ENCODE peak calls at places on chromosomes 6 and 20, in four cellular contexts. R is nephron progenitor cell, Z is gastrocnemius medialis, I is foreskin fibroblast. C is an unnamed sample.

GRCh38 chr20:62977613-62978558 is 25.4 kb downstream of the SLC17A9 start:
- DNase-seq in Z (no peak), R (no peak), I (no peak), C (no peak)

GRCh38 chr6:81241126-81241525 is 511.4 kb downstream of the TENT5A start:
- DNase-seq in I (peak; percentile 17), R (no peak), Z (no peak), C (peak; percentile 57)

GRCh38 chr6:16136536-16137450 is 7.9 kb downstream of the MYLIP start:
- DNase-seq in R (no peak), I (peak; percentile 93), Z (peak; percentile 79), C (peak; percentile 83)

GRCh38 chr6:111565316-111566221 is 40.1 kb downstream of the TRAF3IP2 start:
- DNase-seq in I (no peak), R (no peak), Z (peak; percentile 53), C (no peak)

GRCh38 chr20:24627291-24627690 is 157.9 kb downstream of the SYNDIG1 start:
- DNase-seq in R (no peak), I (no peak), Z (no peak), C (no peak)

GRCh38 chr6:78489874-78490273 is 377.5 kb upstream of the IRAK1BP1 start:
- DNase-seq in Z (no peak), R (no peak), I (peak; percentile 28), C (no peak)

GRCh38 chr6:166989427-166990034 is 9.7 kb upstream of the CEP43 start:
- DNase-seq in Z (no peak), I (peak; percentile 72), R (no peak), C (peak; percentile 9)

GRCh38 chr6:163165922-163166321 is 248.6 kb upstream of the QKI start:
- DNase-seq in R (no peak), I (peak; percentile 4), Z (no peak), C (no peak)

GRCh38 chr6:41237128-41237527 is 9.0 kb downstream of the TREML4 start:
- DNase-seq in Z (no peak), I (no peak), R (no peak), C (no peak)

GRCh38 chr6:85612690-85613474 is 19.2 kb upstream of the SNX14 start:
- DNase-seq in R (no peak), Z (no peak), I (no peak), C (no peak)

GRCh38 chr6:88143768-88144167 is 22.4 kb downstream of the CNR1 start:
- DNase-seq in I (no peak), R (no peak), Z (no peak), C (no peak)

GRCh38 chr6:118892248-118893094 is 1.5 kb upstream of the ASF1A start:
- DNase-seq in R (no peak), Z (no peak), I (peak; percentile 28), C (no peak)

GRCh38 chr6:111870054-111870750 is 3.0 kb downstream of the FYN start:
- DNase-seq in Z (no peak), I (no peak), R (no peak), C (no peak)

GRCh38 chr6:55395836-55396235 is 68.6 kb downstream of the GFRAL start:
- DNase-seq in Z (no peak), R (no peak), I (no peak), C (no peak)

GRCh38 chr6:79157961-79158644 is 76.4 kb downstream of the HMGN3 start:
- DNase-seq in Z (no peak), R (no peak), I (no peak), C (no peak)

GRCh38 chr6:169957351-169957963 is 206.0 kb downstream of the ERMARD start:
- DNase-seq in I (no peak), Z (no peak), R (no peak), C (no peak)

GRCh38 chr6:87756858-87757257 is 54.8 kb upstream of the AKIRIN2 start:
- DNase-seq in R (no peak), Z (no peak), I (peak; percentile 73), C (peak; percentile 78)

GRCh38 chr20:53929399-53929798 is 141.0 kb downstream of the BCAS1 start:
- DNase-seq in Z (no peak), I (no peak), R (no peak), C (no peak)

GRCh38 chr6:92589970-92590369 is 829.4 kb downstream of the EPHA7 start:
- DNase-seq in Z (no peak), R (no peak), I (peak; percentile 2), C (no peak)

GRCh38 chr20:32569380-32570305 is 15.5 kb downstream of the NOL4L start:
- DNase-seq in I (no peak), Z (no peak), R (no peak), C (no peak)

GRCh38 chr6:147528511-147529145 is 20.1 kb downstream of the SAMD5 start:
- DNase-seq in I (no peak), Z (no peak), R (no peak), C (no peak)

DNA sequence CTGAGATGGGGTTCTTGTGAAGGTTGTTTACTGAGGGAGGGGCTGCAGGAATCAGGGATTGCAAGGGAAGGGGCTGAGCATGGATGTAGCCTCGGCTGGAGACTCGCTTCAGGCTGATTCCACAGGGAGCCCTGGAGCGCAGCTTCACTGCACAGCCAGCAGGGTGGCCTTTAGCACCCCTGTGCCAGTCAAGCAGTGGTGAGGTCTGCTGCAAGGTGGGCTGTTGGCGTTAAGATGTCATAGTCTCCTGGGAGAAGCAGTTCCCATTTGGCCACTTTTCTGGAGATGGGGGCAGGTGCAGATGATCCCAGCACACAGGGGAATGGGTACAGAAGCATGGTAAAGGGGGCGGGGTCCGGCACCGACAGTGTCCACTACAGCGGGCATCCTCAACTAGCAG is 126.3 kb downstream of the TOX2 start:
- DNase-seq in Z (no peak), R (no peak), I (no peak), C (no peak)
- TF ChIP-seq CTCF in Z (no peak), R (no peak), I (no peak), C (peak; percentile 9)

DNA sequence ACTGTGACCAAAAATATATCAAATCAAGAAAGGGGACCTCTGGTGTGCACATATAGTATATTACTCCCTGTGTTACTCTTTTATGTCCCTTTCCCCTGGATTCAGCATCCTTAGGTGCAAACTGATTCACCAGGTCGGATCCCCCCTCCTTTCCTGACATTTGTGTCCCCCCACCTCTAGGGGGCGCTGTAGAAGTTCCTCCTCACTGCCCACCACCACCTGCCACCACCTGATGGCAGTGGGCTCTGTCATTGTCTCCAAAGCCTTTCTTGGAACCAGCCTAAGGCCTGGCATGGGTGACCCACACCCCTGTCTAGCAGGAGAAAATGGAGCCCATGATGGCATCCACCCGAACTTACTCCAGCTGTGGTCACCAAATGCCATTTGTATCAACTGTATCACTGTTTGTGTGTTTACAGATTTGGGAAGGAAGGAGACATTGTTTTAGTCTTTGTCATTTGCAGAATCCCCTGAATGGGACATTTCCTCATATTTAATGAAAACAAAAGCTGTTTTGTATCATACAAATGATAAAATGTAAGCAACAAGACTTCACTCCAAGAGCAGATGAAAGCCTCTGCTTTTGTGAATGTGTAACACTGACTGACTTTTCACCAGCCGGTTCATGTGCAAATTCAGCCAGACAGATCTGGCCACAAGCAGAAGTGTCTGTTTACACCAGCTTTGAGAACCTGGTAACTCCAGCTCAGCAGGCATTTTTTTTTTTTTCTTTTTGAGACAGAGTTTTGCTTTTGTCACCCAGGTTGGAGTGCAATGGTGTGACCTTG is 66.2 kb downstream of the ARMC2 start:
- DNase-seq in R (peak; percentile 7), I (peak; percentile 18), Z (no peak), C (no peak)
- TF ChIP-seq CTCF in R (peak; percentile 46), I (peak; percentile 55), Z (no peak), C (peak; percentile 76)

GRCh38 chr6:2790588-2790987 is 25.4 kb downstream of the WRNIP1 start:
- DNase-seq in I (peak; percentile 35), R (no peak), Z (no peak), C (peak; percentile 38)
- TF ChIP-seq CTCF in I (no peak), R (no peak), Z (no peak), C (no peak)

GRCh38 chr6:131063028-131063763 is at the start of gene EPB41L2:
- DNase-seq in I (peak; percentile 96), R (peak; percentile 95), Z (peak; percentile 74), C (peak; percentile 84)
- TF ChIP-seq CTCF in I (no peak), R (no peak), Z (peak; percentile 27), C (peak; percentile 50)

GRCh38 chr20:46058656-46059281 is 29.8 kb downstream of the SLC12A5 start:
- DNase-seq in Z (no peak), R (peak; percentile 48), I (peak; percentile 41), C (no peak)

GRCh38 chr20:46056027-46056833 is 27.2 kb downstream of the SLC12A5 start:
- DNase-seq in Z (no peak), R (no peak), I (no peak), C (no peak)

GRCh38 chr20:46060301-46060881 is 29.4 kb downstream of the NCOA5 start:
- DNase-seq in I (no peak), R (no peak), Z (no peak), C (no peak)

GRCh38 chr20:46056970-46057855 is 28.2 kb downstream of the SLC12A5 start:
- DNase-seq in R (peak; percentile 93), I (peak; percentile 76), Z (no peak), C (peak; percentile 11)

GRCh38 chr20:46057856-46058655 is 29.0 kb downstream of the SLC12A5 start:
- DNase-seq in I (peak; percentile 79), R (peak; percentile 44), Z (peak; percentile 26), C (peak; percentile 2)
- TF ChIP-seq CTCF in I (peak; percentile 61), R (peak; percentile 34), Z (no peak), C (peak; percentile 66)

C was measured in HFFc6.